ENCODE peak calls at places on chromosomes 4 and X, in five cellular contexts. A is H1, E is A549, P is K562, K is HepG2. M is an unnamed sample.

GRCh38 chr4:16626945-16627344 is 271.5 kb downstream of the LDB2 start:
- DNase-seq in A (no peak), E (no peak), P (no peak), K (no peak), M (peak; percentile 59)

GRCh38 chr4:119337010-119337409 is 15.1 kb upstream of the FABP2 start:
- DNase-seq in A (no peak), E (no peak), P (no peak), K (no peak), M (peak; percentile 42)

GRCh38 chr4:183335369-183335940 is 13.2 kb upstream of the CLDN24 start:
- DNase-seq in A (no peak), E (peak; percentile 8), P (no peak), K (peak; percentile 31), M (peak; percentile 91)

GRCh38 chr4:54898941-54899340 is 226.5 kb downstream of the KDR start:
- DNase-seq in A (no peak), E (no peak), P (no peak), K (no peak), M (no peak)

GRCh38 chr4:42501624-42502401 is 104.5 kb downstream of the SHISA3 start:
- DNase-seq in A (no peak), E (no peak), P (no peak), K (no peak), M (peak; percentile 9)

GRCh38 chr4:68129793-68130192 is at the start of gene TMPRSS11F:
- DNase-seq in A (no peak), E (no peak), P (peak; percentile 37), K (no peak), M (no peak)

GRCh38 chr4:163107754-163108153 is 58.9 kb downstream of the NAF1 start:
- DNase-seq in A (no peak), E (no peak), P (no peak), K (no peak), M (peak; percentile 63)

GRCh38 chrX:48794993-48795501 is 6.8 kb upstream of the HDAC6 start:
- DNase-seq in A (no peak), E (peak; percentile 15), P (peak; percentile 60), K (no peak), M (no peak)

GRCh38 chrX:24647257-24648058 is at the start of gene PCYT1B:
- DNase-seq in A (peak; percentile 47), E (no peak), P (peak; percentile 70), K (no peak), M (peak; percentile 73)

GRCh38 chr4:16026155-16026761 is 57.6 kb downstream of the PROM1 start:
- DNase-seq in A (no peak), E (peak; percentile 21), P (peak; percentile 37), K (peak; percentile 44), M (peak; percentile 76)

GRCh38 chrX:20414781-20415445 is 148.2 kb upstream of the RPS6KA3 start:
- DNase-seq in A (no peak), E (no peak), P (no peak), K (no peak), M (no peak)

GRCh38 chrX:119223784-119224183 is 12.3 kb upstream of the PGRMC1 start:
- DNase-seq in A (no peak), E (no peak), P (no peak), K (no peak), M (no peak)

GRCh38 chr4:184143770-184144564 is 73.7 kb downstream of the ENPP6 start:
- DNase-seq in A (no peak), E (no peak), P (no peak), K (no peak), M (no peak)

GRCh38 chr4:122716825-122717448 is 15.6 kb upstream of the BBS12 start:
- DNase-seq in A (no peak), E (peak; percentile 70), P (peak; percentile 81), K (peak; percentile 50), M (peak; percentile 65)

GRCh38 chr4:113052379-113052951 is 3.0 kb downstream of the ANK2 start:
- DNase-seq in A (no peak), E (no peak), P (no peak), K (no peak), M (no peak)

GRCh38 chr4:128913228-128913627 is 103.7 kb downstream of the JADE1 start:
- DNase-seq in A (no peak), E (no peak), P (no peak), K (no peak), M (peak; percentile 10)

GRCh38 chr4:48909697-48910096 is 3.1 kb upstream of the OCIAD2 start:
- DNase-seq in A (peak; percentile 43), E (peak; percentile 55), P (peak; percentile 28), K (no peak), M (peak; percentile 93)

GRCh38 chr4:53599632-53600031 is 8.3 kb upstream of the LNX1 start:
- DNase-seq in A (no peak), E (no peak), P (no peak), K (no peak), M (no peak)

GRCh38 chr4:84639143-84639542 is 56.2 kb downstream of the CDS1 start:
- DNase-seq in A (no peak), E (no peak), P (no peak), K (no peak), M (no peak)

GRCh38 chr4:184453402-184454160 is 20.8 kb downstream of the IRF2 start:
- DNase-seq in A (no peak), E (no peak), P (peak; percentile 23), K (no peak), M (peak; percentile 80)

GRCh38 chr4:1459664-1460511 is 53.6 kb upstream of the NKX1-1 start:
- DNase-seq in A (no peak), E (no peak), P (no peak), K (no peak), M (no peak)

GRCh38 chr4:114474401-114474800 is 124.2 kb upstream of the UGT8 start:
- DNase-seq in A (no peak), E (no peak), P (no peak), K (no peak), M (peak; percentile 26)

GRCh38 chr4:89357346-89357745 is 49.7 kb upstream of the GPRIN3 start:
- DNase-seq in A (no peak), E (no peak), P (no peak), K (no peak), M (no peak)
- TF ChIP-seq CTCF in A (no peak), E (no peak), P (no peak), K (no peak), M (no peak)

DNA sequence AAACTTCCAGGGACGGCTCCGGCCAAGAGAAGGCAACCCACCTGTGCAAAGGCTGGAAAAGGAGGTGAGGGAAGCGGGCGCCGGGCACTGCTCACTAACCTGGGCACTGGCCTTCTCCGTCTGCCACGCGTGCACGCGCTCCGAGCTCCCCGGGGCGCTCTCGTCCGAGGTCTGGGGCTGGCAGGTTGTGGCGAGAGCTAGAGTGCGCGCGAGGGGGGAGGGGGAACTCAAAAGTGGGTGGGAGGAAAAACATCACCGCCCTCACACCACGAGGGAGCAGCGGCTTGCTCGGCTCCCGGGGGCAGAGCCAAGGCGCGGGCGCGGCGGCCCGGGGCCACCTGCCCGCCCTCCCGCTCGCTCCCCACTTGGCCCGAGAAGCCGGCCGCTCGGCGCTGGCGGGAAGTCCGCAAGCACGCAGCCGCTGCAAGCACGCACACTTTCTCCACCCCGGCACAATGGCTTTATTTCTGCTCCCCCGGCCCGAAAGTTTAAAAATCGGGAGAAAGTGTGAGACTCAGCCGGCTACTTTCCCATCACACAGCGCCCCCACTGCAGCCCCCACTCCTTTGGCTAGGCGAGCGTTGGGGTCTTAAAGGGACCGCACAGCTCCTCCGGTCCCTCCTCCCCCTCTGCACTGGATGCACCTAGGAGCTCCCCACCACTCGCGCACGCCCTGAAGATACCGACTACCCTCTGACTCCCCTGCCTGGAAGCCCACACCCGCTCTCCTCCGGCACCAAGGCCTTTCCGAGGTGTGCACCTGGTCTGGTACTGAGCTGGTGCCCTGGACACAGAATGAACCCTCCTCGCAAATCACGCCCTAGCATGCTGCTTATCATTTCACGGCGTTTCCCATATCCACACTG is at the start of gene CHRDL1:
- DNase-seq in A (no peak), E (peak; percentile 2), P (no peak), K (no peak), M (no peak)
- H3K4me2 ChIP-seq in A (peak within 1 kb of the TSS; percentile 93), E (peak within 1 kb of the TSS; percentile 81), P (no peak within 1 kb of the TSS), K (peak within 1 kb of the TSS; percentile 27), M (no peak within 1 kb of the TSS)

GRCh38 chr4:73653695-73654106 is 33.5 kb upstream of the RASSF6 start:
- DNase-seq in A (no peak), E (peak; percentile 34), P (peak; percentile 58), K (peak; percentile 45), M (peak; percentile 91)
- TF ChIP-seq JUN in A (no peak), E (no peak), P (no peak), K (no peak), M (no peak)

DNA sequence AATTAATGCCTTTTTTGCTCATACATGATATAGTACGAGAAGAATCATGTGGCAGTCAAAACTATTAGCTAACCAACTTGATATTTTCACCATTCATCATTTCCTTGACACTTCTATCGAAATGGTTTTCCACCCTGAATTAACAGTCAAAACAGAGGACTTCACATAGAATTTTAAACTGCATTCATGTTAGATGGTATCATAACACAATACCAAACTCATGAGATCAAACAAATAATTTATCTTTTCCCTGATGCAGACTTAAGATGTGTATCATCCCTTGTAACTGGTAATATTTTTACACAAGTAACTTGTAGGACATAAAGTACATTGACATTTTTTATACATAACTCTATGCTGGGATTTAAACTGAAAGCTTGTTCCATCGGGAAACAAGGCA is 18.2 kb upstream of the ANTXR2 start:
- DNase-seq in A (no peak), E (no peak), P (no peak), K (no peak), M (no peak)
- TF ChIP-seq CTCF in A (no peak), E (no peak), P (no peak), K (no peak), M (no peak)

DNA sequence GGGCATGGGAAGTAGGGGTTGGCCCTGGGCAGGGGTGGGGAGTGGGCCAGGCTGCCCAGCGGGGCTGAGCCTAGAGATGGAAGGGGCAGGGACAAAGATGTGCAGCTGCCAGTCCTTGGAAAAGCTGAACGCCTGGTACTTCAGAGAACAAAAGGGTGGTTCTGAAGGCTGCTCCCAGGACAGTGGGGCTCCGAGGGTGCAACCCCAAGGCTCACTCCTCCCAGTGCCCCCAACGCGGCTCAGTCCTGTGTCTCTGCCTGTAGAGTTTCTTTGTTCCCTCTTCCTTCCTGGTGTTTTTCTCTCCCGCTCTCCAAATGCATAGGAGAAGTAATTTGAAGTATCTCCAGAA is 19.2 kb downstream of the IL3RA start:
- DNase-seq in A (no peak), E (no peak), P (no peak), K (no peak), M (no peak)
- H3K4me2 ChIP-seq in A (no peak overlapping the region), E (no peak overlapping the region), P (no peak overlapping the region), K (no peak overlapping the region), M (no peak overlapping the region)

M was measured in endothelial cell of umbilical vein.